ENCODE peak calls at places on chromosome X, in four cellular contexts. N is fibroblast of pulmonary artery, B is pancreas, R is lung. W is an unnamed sample.

GRCh38 chrX:109928596-109929335 is 74.1 kb upstream of the TMEM164 start:
- DNase-seq in N (no peak), B (no peak), R (no peak), W (no peak)

GRCh38 chrX:154727418-154728323 is 23.2 kb downstream of the GAB3 start:
- DNase-seq in N (peak), B (peak), R (peak), W (peak)

GRCh38 chrX:8873102-8873501 is 71.9 kb upstream of the FAM9A start:
- DNase-seq in N (no peak), B (no peak), R (no peak), W (no peak)

GRCh38 chrX:143580266-143580665 is 55.6 kb downstream of the SLITRK4 start:
- DNase-seq in N (peak), B (no peak), R (no peak), W (peak)

GRCh38 chrX:38882894-38883620 is 81.8 kb downstream of the MID1IP1 start:
- DNase-seq in N (peak), B (no peak), R (no peak), W (peak)

GRCh38 chrX:97266406-97267121 is 382.9 kb downstream of the RPA4 start:
- DNase-seq in N (no peak), B (no peak), R (no peak), W (no peak)

GRCh38 chrX:20124964-20125363 is 8.3 kb upstream of the MAP7D2 start:
- DNase-seq in N (no peak), B (no peak), R (no peak), W (no peak)

GRCh38 chrX:68748030-68748429 is 80.8 kb upstream of the EFNB1 start:
- DNase-seq in N (no peak), B (no peak), R (no peak), W (no peak)

GRCh38 chrX:91435465-91435864 is 826 bp downstream of the PABPC5 start:
- DNase-seq in N (no peak), B (no peak), R (no peak), W (peak)

GRCh38 chrX:101764538-101764937 is 104.9 kb upstream of the ARMCX2 start:
- DNase-seq in N (no peak), B (no peak), R (no peak), W (no peak)

GRCh38 chrX:129478516-129478915 is 44.8 kb downstream of the SMARCA1 start:
- DNase-seq in N (peak), B (no peak), R (no peak), W (peak)

GRCh38 chrX:22950278-22951266 is 49.2 kb upstream of the DDX53 start:
- DNase-seq in N (peak), B (peak), R (no peak), W (peak)

GRCh38 chrX:119236599-119237525 is 777 bp downstream of the PGRMC1 start:
- DNase-seq in N (peak), B (peak), R (no peak), W (peak)

GRCh38 chrX:21958187-21958586 is 17.7 kb downstream of the SMS start:
- DNase-seq in N (no peak), B (no peak), R (no peak), W (no peak)

GRCh38 chrX:2342281-2342688 is 158.5 kb downstream of the DHRSX start:
- DNase-seq in N (no peak), B (no peak), R (no peak), W (peak)

GRCh38 chrX:153052534-153052933 is 3.7 kb upstream of the PNMA3 start:
- DNase-seq in N (no peak), B (no peak), R (no peak), W (no peak)

GRCh38 chrX:21996872-21997271 is 35.3 kb upstream of the PHEX start:
- DNase-seq in N (peak), B (no peak), R (no peak), W (peak)

GRCh38 chrX:68997911-68998310 is 167.3 kb downstream of the PJA1 start:
- DNase-seq in N (peak), B (no peak), R (peak), W (peak)

GRCh38 chrX:149572743-149573142 is 14.5 kb downstream of the MAGEA9B start:
- DNase-seq in N (no peak), B (no peak), R (no peak), W (no peak)

GRCh38 chrX:86935988-86936387 is 581.6 kb upstream of the KLHL4 start:
- DNase-seq in N (no peak), B (no peak), R (no peak), W (no peak)

GRCh38 chrX:154365052-154365600 is 9.3 kb downstream of the FLNA start:
- DNase-seq in N (no peak), B (no peak), R (no peak), W (no peak)

GRCh38 chrX:13196778-13197177 is 123.1 kb downstream of the ATXN3L start:
- DNase-seq in N (no peak), B (no peak), R (no peak), W (no peak)

GRCh38 chrX:118526149-118526548 is 30.5 kb downstream of the DOCK11 start:
- DNase-seq in N (no peak), B (no peak), R (no peak), W (peak)

GRCh38 chrX:134933248-134933647 is 57.5 kb upstream of the SMIM10 start:
- DNase-seq in N (no peak), B (no peak), R (no peak), W (no peak)

GRCh38 chrX:134932528-134933217 is 58.1 kb upstream of the SMIM10 start:
- DNase-seq in N (peak), B (no peak), R (no peak), W (peak)

GRCh38 chrX:134930501-134930900 is 60.3 kb upstream of the SMIM10 start:
- DNase-seq in N (no peak), B (no peak), R (no peak), W (no peak)

GRCh38 chrX:134929813-134930212 is 61.0 kb upstream of the SMIM10 start:
- DNase-seq in N (no peak), B (no peak), R (no peak), W (no peak)

GRCh38 chrX:134931550-134931949 is 59.2 kb upstream of the SMIM10 start:
- DNase-seq in N (no peak), B (no peak), R (no peak), W (no peak)
- TF ChIP-seq CTCF in N (no peak), B (no peak), R (no peak), W (peak)

DNA sequence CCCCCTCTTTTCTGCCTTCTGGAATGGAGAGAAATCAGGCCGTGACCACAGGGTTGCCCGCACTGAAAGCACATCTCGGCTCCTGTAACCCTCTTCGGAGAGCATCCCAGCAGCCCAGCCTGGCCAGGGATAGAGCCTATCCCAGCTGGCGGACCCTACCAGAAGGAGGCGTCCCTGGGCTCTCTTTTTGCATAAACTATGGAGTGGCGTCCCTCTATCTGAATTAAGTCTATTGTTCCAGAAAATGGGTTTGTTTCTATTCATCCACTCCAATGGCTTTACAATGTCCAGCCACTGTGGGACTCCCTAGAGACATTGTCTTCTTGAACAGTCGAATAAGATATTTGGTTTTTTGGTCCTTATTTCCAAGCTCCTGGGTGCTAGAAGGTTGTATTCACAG is 689 bp upstream of the NHSL2 start:
- DNase-seq in N (peak), B (no peak), R (no peak), W (no peak)
- H3K4me3 ChIP-seq in N (peak), B (no peak), R (no peak), W (no peak)

GRCh38 chrX:16474511-16474910 is 175.4 kb upstream of the S100G start:
- DNase-seq in N (no peak), B (no peak), R (no peak), W (no peak)

GRCh38 chrX:16465081-16465876 is 184.7 kb upstream of the S100G start:
- DNase-seq in N (peak), B (no peak), R (no peak), W (no peak)

GRCh38 chrX:16472345-16472744 is 177.6 kb upstream of the S100G start:
- DNase-seq in N (no peak), B (no peak), R (no peak), W (no peak)

GRCh38 chrX:16466640-16467432 is 183.1 kb upstream of the S100G start:
- DNase-seq in N (peak), B (no peak), R (no peak), W (peak)

DNA sequence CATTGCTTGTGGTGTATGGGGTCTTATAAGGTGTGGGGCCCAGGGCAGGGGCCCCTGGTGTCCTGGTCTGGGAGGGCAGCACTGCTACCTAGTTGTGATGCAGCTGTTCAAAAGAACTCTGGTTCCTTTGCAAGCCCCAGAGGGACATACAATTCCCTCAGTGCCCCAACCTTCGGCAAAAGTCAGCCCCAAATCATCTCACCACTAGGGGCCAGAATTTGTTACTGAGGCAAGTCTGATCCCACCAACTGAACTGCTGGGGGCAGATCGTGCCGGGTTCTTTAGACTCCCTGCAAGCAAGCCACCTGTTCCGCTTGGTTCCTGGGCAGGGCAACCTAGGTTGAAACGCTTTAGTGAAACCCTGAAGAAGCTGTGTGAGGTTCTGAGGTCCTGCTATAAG is 180.1 kb upstream of the S100G start:
- DNase-seq in N (no peak), B (no peak), R (no peak), W (no peak)
- TF ChIP-seq CTCF in N (peak), B (no peak), R (no peak), W (no peak)

DNA sequence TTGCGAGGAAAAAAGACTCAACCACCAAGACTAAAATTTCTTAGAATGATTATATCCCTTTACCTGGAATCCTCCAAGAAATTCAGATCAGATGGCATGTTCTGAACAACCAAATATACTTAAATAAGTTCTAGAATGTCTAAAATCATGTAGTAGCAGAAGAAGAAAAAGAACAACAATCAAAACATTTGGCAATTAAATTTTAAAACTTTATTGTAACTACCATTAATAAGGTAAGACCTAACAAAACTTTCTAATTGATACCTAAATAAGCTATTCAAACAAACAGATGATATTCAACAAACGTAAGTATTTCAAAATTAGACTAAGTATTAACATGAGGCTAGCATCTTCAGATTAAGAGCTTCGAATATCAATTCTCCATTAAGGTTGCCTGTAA is 4.3 kb downstream of the THOC2 start:
- DNase-seq in N (no peak), B (no peak), R (no peak), W (no peak)
- H3K4me3 ChIP-seq in N (no peak), B (no peak), R (no peak), W (no peak)

GRCh38 chrX:70132877-70133302 is 357 bp upstream of the IGBP1 start:
- DNase-seq in N (no peak), B (no peak), R (no peak), W (no peak)

GRCh38 chrX:70134116-70134477 is 850 bp downstream of the IGBP1 start:
- DNase-seq in N (peak), B (no peak), R (no peak), W (peak)

GRCh38 chrX:70133303-70134115 is at the start of gene IGBP1:
- DNase-seq in N (peak), B (peak), R (peak), W (peak)

GRCh38 chrX:70129811-70130210 is 3.4 kb upstream of the IGBP1 start:
- DNase-seq in N (peak), B (no peak), R (no peak), W (no peak)

GRCh38 chrX:70132244-70132643 is 1.0 kb upstream of the IGBP1 start:
- DNase-seq in N (peak), B (no peak), R (no peak), W (no peak)
- TF ChIP-seq CTCF in N (no peak), B (no peak), R (no peak), W (no peak)

GRCh38 chrX:54794795-54795194 is 3.3 kb downstream of the ITIH6 start:
- DNase-seq in N (no peak), B (no peak), R (no peak), W (no peak)

GRCh38 chrX:54798137-54798536 is at the start of gene ITIH6:
- DNase-seq in N (no peak), B (no peak), R (no peak), W (no peak)

GRCh38 chrX:54788446-54788845 is 9.6 kb downstream of the ITIH6 start:
- DNase-seq in N (no peak), B (no peak), R (no peak), W (no peak)

GRCh38 chrX:54799046-54799445 is 991 bp upstream of the ITIH6 start:
- DNase-seq in N (no peak), B (no peak), R (no peak), W (no peak)

GRCh38 chrX:54794004-54794403 is 4.1 kb downstream of the ITIH6 start:
- DNase-seq in N (no peak), B (no peak), R (no peak), W (peak)
- H3K4me3 ChIP-seq in N (no peak), B (no peak), R (no peak), W (no peak)

DNA sequence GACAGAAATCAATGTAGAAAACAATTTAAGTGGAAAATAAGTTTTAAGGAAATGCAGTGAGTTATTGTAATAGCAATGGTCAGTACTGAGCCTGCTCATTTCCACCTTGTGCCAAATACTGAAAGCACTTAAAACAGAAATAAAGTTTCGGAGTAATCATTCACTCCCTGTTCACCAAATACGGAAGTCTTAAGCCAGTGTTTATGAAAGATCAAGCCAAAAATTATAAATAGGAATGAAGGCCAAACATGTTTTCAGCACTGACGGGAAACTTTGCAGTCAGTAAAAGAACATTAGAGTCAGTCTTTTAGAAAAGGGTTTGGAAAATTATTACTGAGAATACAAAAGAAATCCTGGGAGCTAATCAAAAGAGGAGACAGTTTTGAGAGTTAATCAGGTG is 178.6 kb downstream of the DMD start:
- DNase-seq in N (no peak), B (no peak), R (no peak), W (no peak)
- TF ChIP-seq CTCF in N (no peak), B (no peak), R (no peak), W (no peak)

DNA sequence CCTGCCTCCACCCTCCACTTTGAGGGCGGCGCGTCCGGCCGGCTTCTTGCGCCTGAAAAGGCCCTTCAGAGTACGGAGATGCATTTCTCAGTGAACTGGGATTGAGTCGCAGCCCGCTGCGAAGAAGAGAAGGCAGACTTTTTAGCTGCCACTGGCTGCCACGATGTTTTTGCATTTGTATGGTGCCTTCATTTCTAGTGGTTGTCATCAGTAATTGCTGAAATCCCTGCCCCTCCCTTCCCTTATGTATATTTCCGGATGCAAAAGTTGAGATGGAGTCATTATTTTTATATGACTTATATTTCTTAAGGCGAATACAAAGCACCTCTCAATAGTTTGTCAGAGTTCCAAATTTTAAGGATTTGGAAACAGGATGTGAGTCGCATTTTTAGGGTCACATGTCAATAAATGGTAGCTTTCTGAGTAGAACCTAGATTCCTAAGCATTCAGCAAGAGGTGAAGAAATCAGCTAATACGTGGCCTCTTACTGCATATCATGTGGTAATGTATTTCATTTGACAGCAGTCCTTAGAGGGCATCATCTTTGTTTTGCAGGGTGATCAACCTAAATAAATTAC is 652 bp downstream of the ATP6AP2 start:
- DNase-seq in N (peak), B (no peak), R (no peak), W (peak)
- H3K4me3 ChIP-seq in N (peak), B (peak), R (peak), W (peak)

GRCh38 chrX:70423937-70424336 is 823 bp downstream of the GDPD2 start:
- DNase-seq in N (no peak), B (no peak), R (no peak), W (no peak)

GRCh38 chrX:70421618-70422017 is 1.5 kb upstream of the GDPD2 start:
- DNase-seq in N (peak), B (no peak), R (no peak), W (peak)

GRCh38 chrX:70424801-70425200 is 1.7 kb downstream of the GDPD2 start:
- DNase-seq in N (no peak), B (no peak), R (no peak), W (no peak)

GRCh38 chrX:70426286-70427278 is 3.5 kb downstream of the GDPD2 start:
- DNase-seq in N (no peak), B (no peak), R (no peak), W (no peak)

GRCh38 chrX:70422886-70423336 is at the start of gene GDPD2:
- DNase-seq in N (peak), B (no peak), R (no peak), W (no peak)
- TF ChIP-seq CTCF in N (no peak), B (no peak), R (no peak), W (no peak)

W was measured in cardiac fibroblast.